ENCODE peak calls at places on chromosomes 12 and 14, in four cellular contexts. B, F, M and N are unnamed samples.

GRCh38 chr14:99822800-99823455 is 29.7 kb downstream of the EML1 start:
- DNase-seq in B (no peak), F (no peak), M (no peak), N (no peak)

GRCh38 chr14:35341454-35342159 is 49.4 kb downstream of the PSMA6 start:
- DNase-seq in B (peak; percentile 79), F (peak; percentile 69), M (peak; percentile 94), N (no peak)

GRCh38 chr12:123532021-123532420 is 1.5 kb downstream of the RILPL1 start:
- DNase-seq in B (no peak), F (no peak), M (peak; percentile 27), N (no peak)

GRCh38 chr12:121939190-121939589 is 20.8 kb downstream of the CFAP251 start:
- DNase-seq in B (no peak), F (no peak), M (no peak), N (no peak)

GRCh38 chr12:10171954-10172353 is at the start of gene OLR1:
- DNase-seq in B (no peak), F (no peak), M (no peak), N (no peak)

GRCh38 chr12:97960741-97961608 is 498.4 kb downstream of the RMST start:
- DNase-seq in B (no peak), F (no peak), M (peak; percentile 7), N (peak; percentile 22)

GRCh38 chr12:58034712-58035111 is 93.3 kb downstream of the ATP23 start:
- DNase-seq in B (no peak), F (no peak), M (no peak), N (no peak)

GRCh38 chr12:54765652-54766051 is 88.7 kb upstream of the MUCL1 start:
- DNase-seq in B (no peak), F (no peak), M (no peak), N (no peak)